ENCODE peak calls at places on chromosome 6, in five cellular contexts. M is OCI-LY7, Z is heart right ventricle, E is pancreas, F is gastrocnemius medialis. Q is an unnamed sample.

GRCh38 chr6:1390071-1390804 is 862 bp downstream of the FOXF2 start:
- DNase-seq in M (no peak), Z (no peak), E (no peak), F (no peak), Q (peak; percentile 69)

GRCh38 chr6:16803294-16804006 is 42.2 kb upstream of the ATXN1 start:
- DNase-seq in M (no peak), Z (peak; percentile 34), E (no peak), F (no peak), Q (no peak)

GRCh38 chr6:119110601-119111548 is 32.4 kb upstream of the FAM184A start:
- DNase-seq in M (peak; percentile 54), Z (no peak), E (peak; percentile 24), F (no peak), Q (peak; percentile 52)

GRCh38 chr6:81816387-81816786 is 63.9 kb upstream of the TENT5A start:
- DNase-seq in M (no peak), Z (no peak), E (no peak), F (no peak), Q (no peak)

GRCh38 chr6:119430820-119431219 is 81.3 kb upstream of the MAN1A1 start:
- DNase-seq in M (no peak), Z (no peak), E (no peak), F (no peak), Q (no peak)

GRCh38 chr6:164102701-164103100 is 688.2 kb downstream of the QKI start:
- DNase-seq in M (no peak), Z (no peak), E (no peak), F (no peak), Q (no peak)

GRCh38 chr6:37547564-37548061 is 47.9 kb upstream of the CCDC167 start:
- DNase-seq in M (peak; percentile 76), Z (no peak), E (no peak), F (no peak), Q (peak; percentile 52)

GRCh38 chr6:139354177-139354576 is 20.3 kb downstream of the CITED2 start:
- DNase-seq in M (no peak), Z (no peak), E (no peak), F (no peak), Q (no peak)

GRCh38 chr6:36353411-36353915 is 16.8 kb upstream of the BNIP5 start:
- DNase-seq in M (no peak), Z (no peak), E (no peak), F (no peak), Q (peak; percentile 38)

GRCh38 chr6:169810066-169810989 is 58.9 kb downstream of the ERMARD start:
- DNase-seq in M (peak; percentile 9), Z (no peak), E (no peak), F (no peak), Q (no peak)

GRCh38 chr6:150028799-150029198 is 3.5 kb upstream of the RAET1L start:
- DNase-seq in M (no peak), Z (no peak), E (no peak), F (no peak), Q (no peak)

GRCh38 chr6:46796842-46797241 is 3.7 kb downstream of the MEP1A start:
- DNase-seq in M (no peak), Z (no peak), E (no peak), F (no peak), Q (no peak)

GRCh38 chr6:15282334-15282733 is 36.5 kb downstream of the JARID2 start:
- DNase-seq in M (no peak), Z (no peak), E (no peak), F (no peak), Q (no peak)

GRCh38 chr6:15288856-15289255 is 43.0 kb downstream of the JARID2 start:
- DNase-seq in M (no peak), Z (no peak), E (no peak), F (no peak), Q (no peak)

GRCh38 chr6:15287670-15288069 is 41.8 kb downstream of the JARID2 start:
- DNase-seq in M (peak; percentile 64), Z (no peak), E (no peak), F (no peak), Q (no peak)

GRCh38 chr6:15283986-15284361 is 38.1 kb downstream of the JARID2 start:
- DNase-seq in M (no peak), Z (no peak), E (no peak), F (no peak), Q (peak; percentile 76)

GRCh38 chr6:15285682-15286294 is 39.9 kb downstream of the JARID2 start:
- DNase-seq in M (no peak), Z (no peak), E (no peak), F (no peak), Q (peak; percentile 71)
- TF ChIP-seq CTCF in M (peak; percentile 55), Z (no peak), E (no peak), F (no peak), Q (peak; percentile 32)

GRCh38 chr6:108463789-108464188 is 96.9 kb upstream of the FOXO3 start:
- DNase-seq in M (no peak), Z (no peak), E (no peak), F (no peak), Q (no peak)
- H3K4me3 ChIP-seq in M (no peak overlapping the region), Z (no peak overlapping the region), E (no peak overlapping the region), F (no peak overlapping the region), Q (no peak overlapping the region)

DNA sequence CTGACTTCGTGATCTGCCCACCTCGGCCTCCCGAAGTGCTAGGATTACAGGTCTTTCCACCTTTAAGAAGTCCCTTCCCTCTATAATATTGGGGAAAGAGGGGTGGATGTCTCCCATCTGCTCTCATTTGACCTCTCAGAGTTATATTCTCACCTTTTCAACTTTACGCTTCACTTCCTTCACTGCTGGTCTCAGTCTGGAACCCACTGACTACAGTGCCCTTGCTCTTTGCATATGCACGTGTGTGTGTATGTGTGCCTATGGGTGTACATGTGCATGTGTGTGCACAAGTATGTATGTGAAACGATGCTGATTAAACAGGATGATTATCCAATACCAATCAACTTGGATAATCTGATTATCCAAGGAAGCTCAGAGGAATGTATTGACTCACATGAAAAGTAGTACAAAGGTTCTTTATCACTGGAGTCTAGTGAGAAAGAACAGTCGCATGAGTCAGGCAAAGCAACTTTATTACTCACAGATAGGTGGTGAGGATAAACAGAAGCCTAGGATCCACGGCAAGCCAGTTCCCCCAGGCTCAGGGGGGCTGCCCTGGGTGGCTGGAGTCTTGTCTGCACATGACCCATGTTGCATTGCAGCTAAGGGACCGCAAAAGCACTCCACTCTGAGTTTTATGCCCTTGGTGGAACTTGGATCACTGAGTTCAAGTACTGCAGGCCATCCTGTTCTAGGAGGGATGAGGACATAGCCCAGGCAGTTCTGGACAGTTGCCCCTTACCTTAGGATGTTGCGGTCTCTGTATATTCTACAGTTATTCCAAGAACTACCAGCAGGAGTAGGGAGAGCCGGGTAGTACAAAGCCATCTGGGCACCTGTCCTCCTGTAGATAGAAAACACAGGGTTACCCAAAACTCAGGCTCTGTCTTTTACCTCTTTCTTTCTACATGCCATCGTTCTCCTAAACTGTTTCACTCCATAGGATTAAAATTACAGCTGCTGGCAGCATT is 50.9 kb downstream of the SNRNP48 start:
- DNase-seq in M (no peak), Z (no peak), E (no peak), F (no peak), Q (peak; percentile 46)
- TF ChIP-seq CTCF in M (no peak), Z (no peak), E (no peak), F (no peak), Q (no peak)

DNA sequence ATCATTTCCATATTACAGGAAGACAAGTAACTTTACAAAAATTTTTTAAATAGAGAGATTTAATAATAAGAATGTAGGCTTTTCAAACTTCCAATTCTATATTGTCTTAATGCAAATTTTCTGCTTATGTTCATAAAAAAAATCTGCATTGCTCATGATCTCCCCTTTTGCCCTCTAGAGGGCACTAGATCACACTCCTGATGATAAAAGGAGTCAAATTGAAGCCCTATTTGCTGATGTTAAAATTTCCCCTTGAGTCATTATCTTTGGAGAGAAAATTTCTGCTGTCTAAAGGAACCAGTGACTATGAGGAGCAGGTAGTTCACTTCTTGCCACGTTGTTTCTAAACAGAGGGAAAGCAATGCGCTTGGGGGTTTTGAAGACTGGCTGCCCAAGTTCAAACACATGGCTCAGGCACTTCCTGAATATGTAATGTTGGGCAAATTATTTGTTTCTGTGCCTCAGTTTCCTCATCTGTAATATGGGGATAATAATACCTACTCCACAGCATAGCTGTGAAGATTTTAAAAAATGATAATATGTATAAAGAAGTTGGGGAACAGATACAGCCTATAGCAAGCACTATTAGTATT is 874.2 kb downstream of the TFAP2A start:
- DNase-seq in M (peak; percentile 37), Z (no peak), E (no peak), F (no peak), Q (peak; percentile 48)
- H3K4me3 ChIP-seq in M (no peak overlapping the region), Z (no peak overlapping the region), E (no peak overlapping the region), F (no peak overlapping the region), Q (no peak overlapping the region)

GRCh38 chr6:116568111-116568510 is 3.2 kb upstream of the RWDD1 start:
- DNase-seq in M (no peak), Z (no peak), E (no peak), F (no peak), Q (peak; percentile 32)

GRCh38 chr6:116568851-116569755 is 2.2 kb upstream of the RWDD1 start:
- DNase-seq in M (no peak), Z (no peak), E (no peak), F (no peak), Q (no peak)

GRCh38 chr6:116572162-116572561 is 858 bp downstream of the RWDD1 start:
- DNase-seq in M (peak; percentile 37), Z (no peak), E (peak; percentile 8), F (no peak), Q (peak; percentile 41)

GRCh38 chr6:116571683-116572000 is 338 bp downstream of the RWDD1 start:
- DNase-seq in M (no peak), Z (no peak), E (no peak), F (no peak), Q (no peak)

DNA sequence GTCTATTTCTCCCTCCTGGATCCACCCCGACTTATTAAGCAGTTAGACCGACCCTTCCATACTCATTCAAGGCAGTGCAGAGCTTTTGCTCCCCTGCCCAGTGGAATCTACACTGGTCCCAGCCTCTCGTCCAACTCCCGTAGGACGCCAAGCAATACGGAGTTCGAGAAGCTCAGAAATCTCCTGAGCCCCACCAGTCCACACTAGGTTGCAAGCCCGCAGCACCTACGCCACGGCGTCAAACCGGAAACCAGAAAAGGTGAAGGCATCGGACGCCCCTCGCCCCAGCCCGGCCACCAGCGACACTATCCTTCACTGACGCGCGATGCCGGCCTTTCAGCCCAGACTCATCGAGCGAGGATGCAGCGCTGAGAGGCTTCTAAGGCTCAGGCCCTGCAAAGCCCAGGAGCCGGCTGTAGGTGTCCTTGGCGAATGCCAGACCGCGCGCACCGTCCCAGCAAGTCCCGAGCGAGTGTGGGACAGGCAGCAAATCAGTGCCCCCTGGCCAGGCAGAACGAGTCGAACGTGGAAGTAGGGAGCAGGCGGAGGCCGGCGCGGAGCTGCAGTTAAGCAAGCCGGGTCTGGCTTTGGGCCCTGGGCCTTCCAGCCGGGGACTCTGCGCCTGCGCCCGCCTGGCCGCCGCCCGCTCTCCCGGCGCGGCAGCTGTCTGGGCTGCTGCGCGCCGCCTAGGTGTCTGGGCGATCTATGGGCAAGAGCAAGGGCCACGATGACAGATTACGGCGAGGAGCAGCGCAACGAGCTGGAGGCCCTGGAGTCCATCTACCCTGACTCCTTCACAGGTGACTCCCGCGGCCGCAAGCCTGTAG is at the start of gene RWDD1:
- DNase-seq in M (peak; percentile 99), Z (peak; percentile 99), E (peak; percentile 99), F (peak; percentile 99), Q (peak; percentile 100)
- TF ChIP-seq CTCF in M (no peak), Z (no peak), E (no peak), F (peak; percentile 23), Q (no peak)

Q was measured in AG10803.